ENCODE peak calls at places on chromosome 7, in eight cellular contexts. S is activated T-cell treated with anti-CD3 and anti-CD28 coated beads for 24 hours, R is brain microvascular endothelial cell, U is NAMALWA, J is kidney glomerular epithelial cell, W is left ventricle myocardium inferior, Z is GM19239, B is MM.1S. K is an unnamed sample.

GRCh38 chr7:22192778-22193177 is 164.2 kb downstream of the RAPGEF5 start:
- DNase-seq in U (no peak), R (no peak), B (no peak), S (no peak), W (no peak), Z (no peak), J (no peak), K (no peak)

GRCh38 chr7:47546171-47546570 is 35.7 kb downstream of the TNS3 start:
- DNase-seq in W (no peak), S (no peak), U (no peak), R (no peak), J (no peak), Z (no peak), B (no peak), K (no peak)

GRCh38 chr7:135508853-135509588 is 881 bp downstream of the CNOT4 start:
- DNase-seq in S (peak), U (peak), Z (peak), W (no peak), J (peak), B (peak), R (peak), K (peak)

GRCh38 chr7:97006951-97007861 is 1.9 kb downstream of the DLX6 start:
- DNase-seq in U (no peak), Z (no peak), W (no peak), B (no peak), S (no peak), R (no peak), J (no peak), K (no peak)

GRCh38 chr7:55436457-55436856 is 71.3 kb downstream of the LANCL2 start:
- DNase-seq in W (no peak), B (no peak), U (no peak), R (no peak), J (no peak), S (no peak), Z (no peak), K (no peak)

GRCh38 chr7:25854608-25855497 is 297.1 kb upstream of the NFE2L3 start:
- DNase-seq in R (peak), W (no peak), U (peak), S (no peak), Z (no peak), J (peak), B (peak), K (peak)

GRCh38 chr7:69418865-69419670 is 179.2 kb upstream of the AUTS2 start:
- DNase-seq in U (no peak), Z (no peak), B (no peak), J (no peak), R (no peak), S (no peak), W (no peak), K (no peak)

GRCh38 chr7:140390466-140391190 is 7.7 kb downstream of the SLC37A3 start:
- DNase-seq in B (peak), W (no peak), J (peak), R (no peak), S (no peak), U (peak), Z (peak), K (no peak)

GRCh38 chr7:116953727-116954442 is 584 bp downstream of the ST7 start:
- DNase-seq in W (peak), B (peak), R (peak), J (peak), Z (peak), U (peak), S (no peak), K (peak)

GRCh38 chr7:94665426-94665825 is 9.5 kb upstream of the SGCE start:
- DNase-seq in U (no peak), S (no peak), B (no peak), J (no peak), R (no peak), Z (no peak), W (no peak), K (no peak)

GRCh38 chr7:157905740-157906461 is 569.1 kb downstream of the DNAJB6 start:
- DNase-seq in J (no peak), S (no peak), U (no peak), B (no peak), R (no peak), W (peak), Z (no peak), K (no peak)

GRCh38 chr7:27167170-27167505 is 1.8 kb upstream of the HOXA9 start:
- DNase-seq in W (peak), S (no peak), Z (no peak), R (no peak), J (no peak), B (no peak), U (no peak), K (no peak)

GRCh38 chr7:11623093-11623678 is 208.8 kb downstream of the THSD7A start:
- DNase-seq in W (no peak), U (no peak), Z (no peak), S (no peak), J (no peak), R (no peak), B (no peak), K (no peak)

GRCh38 chr7:134083766-134084487 is 43.2 kb upstream of the LRGUK start:
- DNase-seq in W (no peak), U (no peak), B (no peak), Z (no peak), R (peak), S (no peak), J (no peak), K (no peak)

GRCh38 chr7:29556405-29557195 is 7.0 kb upstream of the PRR15 start:
- DNase-seq in S (no peak), Z (no peak), R (no peak), B (peak), U (peak), J (no peak), W (no peak), K (no peak)

GRCh38 chr7:130912086-130912909 is 178.3 kb upstream of the KLF14 start:
- DNase-seq in J (peak), U (no peak), S (no peak), W (no peak), R (no peak), B (no peak), Z (no peak), K (no peak)

GRCh38 chr7:17347426-17347825 is 49.0 kb downstream of the AHR start:
- DNase-seq in J (no peak), Z (no peak), U (no peak), S (no peak), R (no peak), W (no peak), B (no peak), K (no peak)

GRCh38 chr7:2384354-2385243 is 18.8 kb upstream of the CHST12 start:
- DNase-seq in R (no peak), Z (no peak), S (no peak), B (no peak), W (no peak), U (peak), J (no peak), K (no peak)

GRCh38 chr7:51234139-51234538 is 82.5 kb downstream of the COBL start:
- DNase-seq in W (peak), S (no peak), U (no peak), B (no peak), R (no peak), Z (no peak), J (no peak), K (no peak)

GRCh38 chr7:116802784-116803183 is 59.6 kb upstream of the CAPZA2 start:
- DNase-seq in R (peak), W (no peak), J (peak), Z (peak), B (peak), S (peak), U (peak), K (no peak)

K was measured in Caco-2.